ENCODE peak calls at places on chromosomes 7 and 10, in six cellular contexts. L is psoas muscle, W is transverse colon, P is colonic mucosa, G is SK-N-SH, N is fibroblast of lung. R is an unnamed sample.

GRCh38 chr7:112869111-112869774 is 79.0 kb upstream of the TMEM168 start:
- DNase-seq in L (no peak), P (peak), G (peak), W (peak), N (peak), R (peak)

GRCh38 chr10:787933-788651 is 98.6 kb upstream of the DIP2C start:
- DNase-seq in N (peak), W (no peak), P (peak), L (no peak), G (peak), R (no peak)

GRCh38 chr10:84811078-84811477 is 482.7 kb downstream of the CCSER2 start:
- DNase-seq in N (no peak), G (no peak), P (no peak), L (no peak), W (no peak), R (no peak)

GRCh38 chr10:96556003-96556402 is 30.8 kb downstream of the TM9SF3 start:
- DNase-seq in L (no peak), W (no peak), N (peak), P (no peak), G (peak), R (peak)

GRCh38 chr7:1523208-1523607 is 7.3 kb upstream of the MAFK start:
- DNase-seq in N (no peak), W (peak), P (peak), G (no peak), L (no peak), R (no peak)

GRCh38 chr10:131946321-131946751 is 35.4 kb downstream of the BNIP3 start:
- DNase-seq in W (no peak), P (no peak), G (no peak), N (peak), L (no peak), R (peak)

GRCh38 chr10:28300027-28300426 is 2.8 kb downstream of the MPP7 start:
- DNase-seq in N (no peak), L (no peak), G (no peak), W (no peak), P (no peak), R (no peak)

GRCh38 chr7:42893341-42894242 is 18.3 kb downstream of the C7orf25 start:
- DNase-seq in N (no peak), G (no peak), L (no peak), P (no peak), W (no peak), R (no peak)

GRCh38 chr10:69895759-69896158 is 94.1 kb downstream of the COL13A1 start:
- DNase-seq in G (peak), L (no peak), N (peak), W (no peak), P (no peak), R (no peak)

GRCh38 chr10:99659031-99659867 is at the start of gene ENTPD7:
- DNase-seq in W (peak), L (peak), P (peak), G (peak), N (peak), R (peak)
- TF ChIP-seq CTCF in W (peak), L (peak), P (no peak), G (no peak), N (peak), R (peak)

GRCh38 chr7:102974366-102975236 is 61.8 kb downstream of the LRRC17 start:
- DNase-seq in N (no peak), G (no peak), L (no peak), P (no peak), W (no peak), R (no peak)
- TF ChIP-seq CTCF in N (no peak), G (peak), L (no peak), P (no peak), W (no peak), R (no peak)

GRCh38 chr7:151226560-151226874 is 488 bp downstream of the ABCF2 start:
- DNase-seq in L (no peak), G (no peak), P (no peak), N (no peak), W (no peak), R (no peak)

GRCh38 chr7:151229249-151229648 is 2.2 kb upstream of the ABCF2 start:
- DNase-seq in W (no peak), G (no peak), L (no peak), P (no peak), N (no peak), R (no peak)

GRCh38 chr7:151225948-151226510 is 976 bp downstream of the ABCF2 start:
- DNase-seq in P (no peak), W (no peak), N (no peak), G (no peak), L (no peak), R (peak)

GRCh38 chr7:151228024-151228866 is 1.2 kb upstream of the ABCF2 start:
- DNase-seq in L (no peak), N (no peak), P (peak), G (no peak), W (peak), R (no peak)

DNA sequence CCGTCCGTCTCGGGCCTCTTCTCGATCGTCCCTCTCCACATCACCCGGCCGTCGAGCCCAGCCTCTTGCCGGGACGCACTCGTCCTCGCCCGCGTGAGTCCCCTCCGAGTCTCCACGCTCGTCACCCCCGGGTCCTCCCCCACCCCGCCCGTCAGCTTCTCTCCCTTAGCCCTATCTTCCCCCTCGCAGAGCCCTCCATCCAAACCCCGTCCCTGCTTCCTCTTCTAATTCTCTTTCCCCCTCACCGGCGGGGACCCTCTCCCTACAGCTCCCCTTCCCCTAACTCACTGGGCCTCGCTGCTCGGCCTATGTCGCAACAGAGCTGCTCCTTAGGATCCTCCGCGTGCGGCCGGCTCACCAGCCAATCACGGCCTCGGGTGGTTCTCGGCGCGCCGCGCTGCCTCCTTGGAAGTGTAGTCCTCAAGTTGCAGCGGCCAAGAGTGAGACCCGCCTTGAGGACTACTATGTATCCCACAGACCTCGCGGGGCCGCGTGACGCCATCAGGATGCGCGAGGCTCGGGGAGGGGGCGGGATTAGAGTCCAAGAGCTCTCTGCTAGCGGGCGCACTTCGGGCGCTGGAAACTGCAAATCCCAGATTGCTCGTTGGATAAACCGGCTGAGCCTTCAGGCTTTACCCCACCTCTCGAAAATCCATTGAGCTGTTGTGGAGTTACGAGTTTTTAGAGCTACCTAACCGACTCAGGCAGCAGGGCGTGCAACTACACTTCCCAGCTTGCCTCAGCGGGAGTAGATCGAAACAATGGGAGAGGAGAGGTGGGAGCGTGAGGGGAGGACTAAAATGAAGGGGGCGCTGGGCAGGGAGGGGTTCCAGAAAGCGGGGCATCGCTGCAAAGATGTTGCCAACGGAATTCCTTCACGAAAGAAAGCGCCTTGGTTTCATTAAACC is at the start of gene ABCF2:
- DNase-seq in N (peak), L (peak), W (peak), G (peak), P (peak), R (peak)
- TF ChIP-seq CTCF in N (no peak), L (no peak), W (no peak), G (peak), P (no peak), R (no peak)

GRCh38 chr10:86365346-86366032 is 1.1 kb downstream of the GRID1 start:
- DNase-seq in N (no peak), L (no peak), P (no peak), W (no peak), G (no peak), R (no peak)
- TF ChIP-seq CTCF in N (no peak), L (no peak), P (no peak), W (no peak), G (no peak), R (no peak)

GRCh38 chr10:68330852-68331454 is 911 bp upstream of the HNRNPH3 start:
- DNase-seq in N (peak), G (no peak), L (peak), P (peak), W (peak), R (no peak)

GRCh38 chr10:68333452-68333851 is 724 bp upstream of the PBLD start:
- DNase-seq in P (no peak), N (no peak), W (no peak), L (no peak), G (no peak), R (no peak)

GRCh38 chr10:68333058-68333395 is 299 bp upstream of the PBLD start:
- DNase-seq in P (no peak), W (no peak), N (peak), L (no peak), G (no peak), R (no peak)

GRCh38 chr10:68332259-68333057 is at the start of gene PBLD:
- DNase-seq in P (peak), G (peak), W (peak), L (peak), N (peak), R (peak)

DNA sequence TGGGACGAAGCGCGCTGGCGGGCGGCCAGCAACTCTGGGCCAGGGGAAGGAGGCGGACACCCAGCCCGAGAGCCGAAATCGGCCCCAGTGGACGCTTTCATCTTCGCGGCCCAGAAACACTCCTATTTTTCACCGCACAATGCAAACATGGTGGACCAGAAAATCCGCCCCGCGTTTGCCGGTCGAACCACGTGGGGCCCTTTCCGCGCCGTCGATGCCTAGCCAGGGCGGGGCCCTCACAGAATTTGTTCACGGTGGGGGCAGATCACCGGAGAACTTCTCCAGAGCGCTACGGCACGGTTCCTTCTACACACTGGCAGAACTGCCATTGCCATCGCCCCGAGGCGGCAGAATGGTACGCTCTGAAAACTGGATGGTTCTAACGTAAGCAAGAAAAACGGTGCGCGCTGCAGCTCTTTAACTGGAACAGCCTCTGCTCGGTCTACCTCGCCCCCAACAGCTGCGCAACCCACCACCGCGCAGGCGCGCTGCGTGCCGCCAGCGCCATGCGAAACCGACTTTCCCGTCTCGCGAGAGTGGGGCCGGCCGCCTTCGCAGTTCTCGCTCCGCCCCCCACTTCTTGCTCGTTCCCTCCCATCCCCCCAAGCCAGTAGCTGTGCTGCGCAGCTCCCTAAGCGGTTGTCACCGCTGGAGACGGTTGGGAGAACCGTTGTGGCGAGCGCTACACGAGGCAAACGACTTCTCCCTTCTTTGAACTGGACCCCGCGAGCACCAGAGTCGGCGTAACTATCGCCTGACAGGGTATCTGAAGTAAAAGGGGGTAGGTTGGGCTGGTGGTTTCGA is at the start of gene HNRNPH3:
- DNase-seq in N (peak), G (peak), P (peak), L (peak), W (peak), R (peak)
- TF ChIP-seq CTCF in N (no peak), G (peak), P (no peak), L (no peak), W (no peak), R (no peak)

DNA sequence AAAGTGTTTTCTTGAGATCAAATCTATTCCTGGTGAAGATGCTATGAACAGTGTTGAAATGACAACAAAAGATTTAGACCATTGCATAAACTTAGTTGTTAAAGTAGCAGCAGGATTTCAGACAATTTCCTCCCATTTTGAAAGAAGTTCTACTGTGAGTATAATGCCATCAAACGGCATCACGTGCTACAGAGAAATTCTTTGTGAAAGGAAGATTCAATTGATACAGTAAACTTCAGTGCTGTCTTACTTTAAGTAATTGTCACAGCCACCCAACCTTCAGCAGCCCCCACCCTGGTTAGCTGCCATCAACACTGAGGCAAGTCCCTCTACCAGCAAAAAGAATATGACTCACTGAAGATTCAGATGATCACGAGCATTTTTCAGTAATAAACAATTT is 115.2 kb downstream of the TES start:
- DNase-seq in P (no peak), W (no peak), G (no peak), N (no peak), L (no peak), R (no peak)
- TF ChIP-seq CTCF in P (no peak), W (no peak), G (no peak), N (no peak), L (no peak), R (no peak)

R was measured in MCF 10A.